ENCODE peak calls at places on chromosomes 11 and 22, in five cellular contexts. A is ELR, D is cardiac muscle cell, S is EL, W is GM12892. E is an unnamed sample.

GRCh38 chr22:32378703-32379272 is 21.1 kb downstream of the RFPL3 start:
- DNase-seq in D (peak), A (peak), W (no peak), S (peak), E (no peak)

GRCh38 chr22:44245438-44245837 is 64.7 kb downstream of the PARVG start:
- DNase-seq in D (no peak), A (no peak), W (no peak), S (no peak), E (no peak)

GRCh38 chr11:130947889-130948288 is 31.6 kb upstream of the SNX19 start:
- DNase-seq in W (no peak), A (no peak), D (no peak), S (no peak), E (no peak)

GRCh38 chr11:126098204-126098769 is 35.6 kb upstream of the CDON start:
- DNase-seq in S (no peak), W (no peak), D (no peak), A (no peak), E (no peak)

GRCh38 chr22:32572741-32573140 is 98.1 kb downstream of the FBXO7 start:
- DNase-seq in A (no peak), S (no peak), W (no peak), D (no peak), E (no peak)

GRCh38 chr11:107708787-107709186 is 3.1 kb downstream of the SLN start:
- DNase-seq in D (no peak), S (no peak), W (no peak), A (no peak), E (no peak)

GRCh38 chr11:115564851-115565250 is 60.6 kb upstream of the CADM1 start:
- DNase-seq in D (no peak), A (no peak), W (no peak), S (no peak), E (no peak)

GRCh38 chr11:104705475-104706195 is 192.6 kb downstream of the CASP12 start:
- DNase-seq in A (peak), W (peak), S (peak), D (no peak), E (peak)

GRCh38 chr22:29691636-29692326 is 28.0 kb upstream of the CABP7 start:
- DNase-seq in W (no peak), S (no peak), D (no peak), A (no peak), E (no peak)

GRCh38 chr11:45374632-45375031 is 88.5 kb upstream of the SYT13 start:
- DNase-seq in W (no peak), D (no peak), S (no peak), A (no peak), E (no peak)

GRCh38 chr22:47631571-47632102 is 869.2 kb downstream of the TBC1D22A start:
- DNase-seq in S (no peak), A (no peak), D (no peak), W (no peak), E (no peak)

GRCh38 chr11:133930767-133931448 is 25.9 kb downstream of the IGSF9B start:
- DNase-seq in A (peak), D (peak), S (no peak), W (no peak), E (no peak)

GRCh38 chr11:19959210-19959609 is 201.1 kb downstream of the DBX1 start:
- DNase-seq in S (no peak), W (no peak), A (no peak), D (no peak), E (no peak)

GRCh38 chr22:27690596-27690995 is 111.0 kb downstream of the MN1 start:
- DNase-seq in W (no peak), S (no peak), D (no peak), A (no peak), E (no peak)

GRCh38 chr11:113689711-113690618 is 16.1 kb downstream of the TMPRSS5 start:
- DNase-seq in D (no peak), A (no peak), S (no peak), W (no peak), E (no peak)